ENCODE peak calls at places on chromosome 15, in seven cellular contexts. X is endothelial cell, F is cardiac muscle cell, Q is T-helper 1 cell, A is GM04503, Z is nephron progenitor cell, M is AG04449. P is an unnamed sample.
A peak's percentile ranks its signal among the peaks of the same experiment; 100 is the strongest.

GRCh38 chr15:86834115-86834863 is 754.6 kb downstream of the AGBL1 start:
- DNase-seq in X (no peak), F (no peak), Q (no peak), A (no peak), Z (no peak), M (no peak), P (no peak)

GRCh38 chr15:61112231-61112630 is 116.9 kb downstream of the RORA start:
- DNase-seq in X (peak; percentile 46), F (peak; percentile 15), Q (no peak), A (no peak), Z (peak; percentile 34), M (no peak), P (no peak)

GRCh38 chr15:71575474-71576045 is 234.8 kb upstream of the NR2E3 start:
- DNase-seq in X (no peak), F (no peak), Q (no peak), A (no peak), Z (no peak), M (no peak), P (no peak)

GRCh38 chr15:23912191-23912590 is 225.1 kb upstream of the NDN start:
- DNase-seq in X (peak; percentile 17), F (peak; percentile 45), Q (no peak), A (no peak), Z (peak; percentile 68), M (no peak), P (no peak)

GRCh38 chr15:68781766-68782588 is 38.7 kb downstream of the ANP32A start:
- DNase-seq in X (peak; percentile 65), F (no peak), Q (peak; percentile 40), A (no peak), Z (no peak), M (no peak), P (no peak)

GRCh38 chr15:68353418-68354145 is 76.0 kb downstream of the FEM1B start:
- DNase-seq in X (no peak), F (no peak), Q (no peak), A (no peak), Z (no peak), M (no peak), P (no peak)

GRCh38 chr15:71743861-71744382 is 66.4 kb upstream of the NR2E3 start:
- DNase-seq in X (peak; percentile 69), F (peak; percentile 70), Q (peak; percentile 36), A (no peak), Z (peak; percentile 72), M (no peak), P (no peak)

GRCh38 chr15:71160976-71161375 is 45.7 kb downstream of the THSD4 start:
- DNase-seq in X (no peak), F (no peak), Q (no peak), A (no peak), Z (no peak), M (no peak), P (no peak)

GRCh38 chr15:84973492-84974460 is 7.9 kb upstream of the PDE8A start:
- DNase-seq in X (no peak), F (no peak), Q (no peak), A (no peak), Z (no peak), M (no peak), P (no peak)

GRCh38 chr15:101723161-101723873 is 956 bp downstream of the TARS3 start:
- DNase-seq in X (no peak), F (no peak), Q (peak; percentile 57), A (no peak), Z (no peak), M (no peak), P (no peak)

GRCh38 chr15:99956022-99956775 is 223.0 kb upstream of the LYSMD4 start:
- DNase-seq in X (no peak), F (no peak), Q (no peak), A (no peak), Z (no peak), M (no peak), P (no peak)

GRCh38 chr15:68484696-68485400 is 52.9 kb upstream of the ITGA11 start:
- DNase-seq in X (no peak), F (no peak), Q (no peak), A (peak; percentile 87), Z (peak; percentile 31), M (peak; percentile 71), P (no peak)

GRCh38 chr15:101207867-101208288 is 44.0 kb downstream of the CHSY1 start:
- DNase-seq in X (no peak), F (no peak), Q (no peak), A (no peak), Z (no peak), M (no peak), P (no peak)

GRCh38 chr15:39580630-39581500 is at the start of gene THBS1:
- DNase-seq in X (peak; percentile 62), F (peak; percentile 92), Q (peak; percentile 15), A (peak; percentile 84), Z (peak; percentile 91), M (peak; percentile 86), P (no peak)

P was measured in non-pigmented ciliary epithelial cell.